ENCODE peak calls at places on chromosomes 5 and 9, in seven cellular contexts. S, F, Q, P, R, X and M are unnamed samples.

GRCh38 chr5:44774279-44774880 is 34.4 kb upstream of the MRPS30 start:
- DNase-seq in S (peak; percentile 33), F (no peak), Q (peak; percentile 42), P (peak; percentile 48), R (peak; percentile 15), X (no peak), M (peak; percentile 27)

GRCh38 chr9:129938291-129938979 is 103.2 kb downstream of the USP20 start:
- DNase-seq in S (no peak), F (no peak), Q (no peak), P (no peak), R (no peak), X (no peak), M (peak; percentile 38)

GRCh38 chr9:121944741-121945191 is 148.3 kb downstream of the TTLL11 start:
- DNase-seq in S (no peak), F (no peak), Q (peak; percentile 81), P (no peak), R (no peak), X (no peak), M (no peak)

GRCh38 chr5:106121972-106122605 is 1548.6 kb downstream of the EFNA5 start:
- DNase-seq in S (no peak), F (no peak), Q (peak; percentile 20), P (peak; percentile 56), R (no peak), X (no peak), M (peak; percentile 68)

GRCh38 chr9:71218774-71219173 is 97.4 kb upstream of the TRPM3 start:
- DNase-seq in S (no peak), F (no peak), Q (no peak), P (no peak), R (no peak), X (no peak), M (peak; percentile 95)

GRCh38 chr9:34589656-34590375 is at the start of gene CNTFR:
- DNase-seq in S (no peak), F (peak; percentile 71), Q (no peak), P (no peak), R (no peak), X (no peak), M (peak; percentile 39)

GRCh38 chr5:176652136-176652535 is 4.9 kb downstream of the TSPAN17 start:
- DNase-seq in S (no peak), F (no peak), Q (no peak), P (no peak), R (no peak), X (no peak), M (peak; percentile 48)

GRCh38 chr5:31556461-31556860 is 24.4 kb downstream of the C5orf22 start:
- DNase-seq in S (no peak), F (no peak), Q (no peak), P (no peak), R (no peak), X (no peak), M (no peak)

GRCh38 chr5:143192191-143192880 is 211.2 kb downstream of the NR3C1 start:
- DNase-seq in S (no peak), F (no peak), Q (no peak), P (no peak), R (no peak), X (no peak), M (no peak)

GRCh38 chr5:143194206-143194605 is 209.3 kb downstream of the NR3C1 start:
- DNase-seq in S (no peak), F (no peak), Q (no peak), P (no peak), R (no peak), X (no peak), M (no peak)

GRCh38 chr5:143194713-143195112 is 208.8 kb downstream of the NR3C1 start:
- DNase-seq in S (no peak), F (no peak), Q (no peak), P (no peak), R (no peak), X (no peak), M (no peak)

GRCh38 chr5:143190260-143190810 is 213.2 kb downstream of the NR3C1 start:
- DNase-seq in S (no peak), F (no peak), Q (no peak), P (no peak), R (no peak), X (no peak), M (no peak)

GRCh38 chr5:143191720-143192119 is 211.8 kb downstream of the NR3C1 start:
- DNase-seq in S (no peak), F (no peak), Q (no peak), P (no peak), R (no peak), X (no peak), M (no peak)
- H3K4me1 ChIP-seq in S (no peaks in the 10 kb centered on the region), F (peaks cover 30% of the 10 kb centered on the region), Q (peaks cover 5% of the 10 kb centered on the region), P (peaks cover 11% of the 10 kb centered on the region), R (no peaks in the 10 kb centered on the region), X (no peaks in the 10 kb centered on the region), M (no peaks in the 10 kb centered on the region)

GRCh38 chr5:758698-759053 is 25.9 kb downstream of the ZDHHC11B start:
- DNase-seq in S (no peak), F (peak; percentile 49), Q (no peak), P (no peak), R (no peak), X (no peak), M (no peak)
- H3K4me3 ChIP-seq in S (no peak overlapping the region), F (peak overlapping the region; percentile 37), Q (no peak overlapping the region), P (no peak overlapping the region), R (no peak overlapping the region), X (peak overlapping the region; percentile 18), M (no peak overlapping the region)

GRCh38 chr9:102796244-102796643 is 198.9 kb upstream of the CYLC2 start:
- DNase-seq in S (no peak), F (no peak), Q (no peak), P (peak; percentile 83), R (no peak), X (no peak), M (no peak)
- H3K9me3 ChIP-seq in S (no peaks in the 10 kb centered on the region), F (no peaks in the 10 kb centered on the region), Q (no peaks in the 10 kb centered on the region), P (no peaks in the 10 kb centered on the region), R (no peaks in the 10 kb centered on the region), X (no peaks in the 10 kb centered on the region), M (no peaks in the 10 kb centered on the region)

GRCh38 chr9:134413112-134413715 is 87.0 kb downstream of the RXRA start:
- DNase-seq in S (no peak), F (no peak), Q (no peak), P (no peak), R (no peak), X (no peak), M (no peak)
- H3K4me1 ChIP-seq in S (no peaks in the 10 kb centered on the region), F (peaks cover 86% of the 10 kb centered on the region), Q (no peaks in the 10 kb centered on the region), P (no peaks in the 10 kb centered on the region), R (no peaks in the 10 kb centered on the region), X (no peaks in the 10 kb centered on the region), M (no peaks in the 10 kb centered on the region)